ENCODE peak calls at places on chromosomes 12 and 14, in four cellular contexts. R is right lobe of liver, A is AG04450, N is IMR-90. T is an unnamed sample.
A peak's percentile ranks its signal among the peaks of the same experiment; 100 is the strongest.

GRCh38 chr14:64801800-64802199 is 77.9 kb downstream of the SPTB start:
- DNase-seq in R (no peak), N (peak; percentile 17), A (no peak), T (peak; percentile 18)

GRCh38 chr12:93536766-93537515 is 35.5 kb upstream of the SOCS2 start:
- DNase-seq in A (no peak), R (no peak), N (peak; percentile 23), T (no peak)

GRCh38 chr12:4012977-4013968 is 140.1 kb upstream of the PARP11 start:
- DNase-seq in R (no peak), A (no peak), N (no peak), T (no peak)

GRCh38 chr12:34393821-34394150 is 371.5 kb downstream of the ALG10 start:
- DNase-seq in A (no peak), R (no peak), N (no peak), T (no peak)

GRCh38 chr12:43370299-43370698 is 181.7 kb downstream of the ADAMTS20 start:
- DNase-seq in R (no peak), N (peak; percentile 74), A (peak; percentile 18), T (peak; percentile 26)

GRCh38 chr14:68608235-68608962 is 184.5 kb downstream of the ZFP36L1 start:
- DNase-seq in A (no peak), R (peak; percentile 56), N (no peak), T (no peak)

GRCh38 chr12:2877959-2878732 is 1.1 kb downstream of the RHNO1 start:
- DNase-seq in A (no peak), N (peak; percentile 53), R (no peak), T (peak; percentile 63)

GRCh38 chr12:131380220-131380957 is 330.5 kb upstream of the SFSWAP start:
- DNase-seq in R (no peak), A (no peak), N (no peak), T (no peak)

GRCh38 chr14:102907980-102908730 is 14.3 kb upstream of the AMN start:
- DNase-seq in A (no peak), N (no peak), R (no peak), T (no peak)

DNA sequence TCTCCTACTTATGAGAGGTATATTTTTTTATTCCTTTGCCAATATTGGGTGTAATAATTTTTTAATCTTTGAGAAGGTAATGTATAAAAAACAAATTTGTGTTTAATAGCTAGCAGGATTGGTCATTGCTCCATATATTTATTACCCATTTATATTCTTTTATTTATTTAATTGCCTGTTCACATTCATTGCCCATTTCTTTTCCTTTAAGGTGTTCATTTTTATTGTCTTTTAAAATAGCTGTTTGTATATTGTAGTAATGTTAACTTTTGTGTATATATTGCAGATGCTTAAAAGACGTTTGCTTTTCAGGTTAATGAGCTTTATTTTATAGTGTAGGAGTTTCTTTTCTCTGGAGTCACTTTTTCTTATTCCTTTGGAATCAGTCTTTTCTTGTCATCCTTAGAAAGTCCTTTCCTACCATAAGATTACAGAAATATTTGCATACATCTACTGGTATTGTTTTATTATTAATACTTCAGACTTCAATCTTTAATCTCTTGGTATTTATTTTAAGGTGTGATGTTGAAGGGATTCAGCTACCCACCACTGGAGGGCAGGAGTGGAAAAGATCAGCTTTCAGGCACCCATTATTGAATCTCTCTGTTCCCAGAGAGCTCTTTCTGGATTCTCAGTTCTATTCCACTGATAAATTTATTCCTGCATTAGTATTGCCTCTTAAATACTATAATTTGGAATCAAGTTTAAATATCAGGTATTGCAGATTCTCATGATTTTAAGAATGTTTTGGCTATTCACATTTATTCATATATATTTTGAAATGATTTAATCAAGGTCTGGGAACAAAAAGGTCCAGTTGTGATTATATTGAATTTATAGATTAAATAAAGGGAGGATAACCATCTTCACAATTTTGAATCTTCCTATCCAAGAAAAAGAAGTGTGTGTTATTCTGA is 17.3 kb downstream of the PPM1A start:
- DNase-seq in N (no peak), R (no peak), A (no peak), T (no peak)
- TF ChIP-seq CTCF in N (peak; percentile 40), R (peak; percentile 70), A (peak; percentile 36), T (peak; percentile 27)

DNA sequence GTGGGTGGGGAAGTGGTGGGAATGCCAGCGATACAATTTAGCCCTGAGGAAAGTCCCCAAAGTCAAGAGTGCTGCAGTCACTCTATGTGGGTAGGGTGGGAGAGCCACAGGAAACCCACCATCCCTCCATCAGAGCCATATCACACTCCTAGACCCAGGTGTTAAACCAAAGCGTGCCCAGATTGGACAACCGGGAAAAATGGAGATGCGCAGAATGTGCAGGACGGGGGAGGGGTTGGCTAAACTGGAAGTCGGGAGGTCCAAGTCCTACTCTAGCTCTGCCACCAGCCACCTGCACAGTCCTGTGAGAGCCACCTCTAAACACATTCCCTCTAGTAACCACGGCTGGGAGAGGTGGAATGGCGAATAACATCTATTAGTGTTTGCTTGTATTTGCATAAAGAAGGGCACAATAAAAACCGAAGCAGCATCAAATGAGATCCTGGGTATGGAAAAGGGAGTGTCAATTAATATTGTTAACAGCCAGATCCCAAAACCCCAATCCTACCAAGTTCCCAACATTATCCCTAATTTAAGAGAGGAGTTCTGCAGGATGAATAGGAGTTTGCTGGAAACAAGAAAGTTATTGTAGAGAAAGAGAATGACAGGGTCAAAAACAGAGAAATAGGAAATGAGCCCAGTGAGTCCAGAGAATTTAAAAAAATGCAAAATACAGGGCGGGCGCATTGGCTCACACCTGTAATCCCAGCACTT is 13.9 kb upstream of the CD9 start:
- DNase-seq in N (no peak), R (no peak), A (no peak), T (no peak)
- H3K4me3 ChIP-seq in N (no peak overlapping the region), R (no peak overlapping the region), A (no peak overlapping the region), T (no peak overlapping the region)

DNA sequence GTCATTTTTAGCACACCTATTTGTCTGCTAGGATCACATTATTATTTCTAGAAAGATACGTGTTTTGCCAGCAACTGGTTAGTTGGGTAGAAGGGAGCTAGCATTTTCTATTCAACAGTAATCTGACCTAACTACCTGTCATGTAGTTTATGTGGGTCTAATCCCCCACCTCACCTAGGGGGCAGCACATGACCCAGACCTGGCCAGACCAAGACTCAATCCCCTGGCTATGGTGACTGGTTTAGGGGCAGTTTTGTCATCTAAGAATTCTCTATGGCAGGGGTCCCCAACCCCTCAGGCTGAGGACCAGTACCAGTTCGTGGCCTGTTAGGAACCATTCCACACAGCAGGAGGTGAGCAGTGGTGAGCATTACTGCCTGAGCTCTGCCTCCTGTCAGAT is 29.5 kb upstream of the EVL start:
- DNase-seq in R (no peak), A (no peak), N (no peak), T (no peak)
- TF ChIP-seq CTCF in R (no peak), A (no peak), N (no peak), T (no peak)

GRCh38 chr12:116202940-116203339 is 74.6 kb downstream of the MED13L start:
- DNase-seq in N (peak; percentile 30), A (no peak), R (no peak), T (peak; percentile 21)

GRCh38 chr12:116202433-116202832 is 75.1 kb downstream of the MED13L start:
- DNase-seq in N (no peak), R (no peak), A (no peak), T (peak; percentile 37)

GRCh38 chr12:116200812-116201211 is 76.7 kb downstream of the MED13L start:
- DNase-seq in A (no peak), R (no peak), N (peak; percentile 67), T (peak; percentile 42)

GRCh38 chr12:116201359-116201758 is 76.1 kb downstream of the MED13L start:
- DNase-seq in N (no peak), A (no peak), R (no peak), T (no peak)

DNA sequence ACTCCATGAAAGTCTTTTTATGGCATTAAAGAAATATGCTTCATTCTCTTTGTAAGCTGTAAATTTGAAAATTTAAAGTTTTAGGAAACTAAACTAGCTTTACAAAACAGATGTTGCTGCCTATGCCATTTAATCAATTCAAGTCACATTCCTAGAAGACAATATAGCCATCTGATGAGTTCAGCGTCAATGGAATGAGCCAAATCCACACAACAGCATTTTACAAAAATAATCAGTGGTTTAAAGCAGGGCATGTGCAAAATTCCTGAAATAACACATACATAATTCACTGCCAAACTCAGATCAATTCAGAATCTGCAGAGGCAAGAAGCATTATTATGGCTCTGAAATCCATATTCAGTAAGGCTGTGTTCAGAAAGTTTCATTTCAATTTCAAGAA is 75.6 kb downstream of the MED13L start:
- DNase-seq in A (no peak), R (no peak), N (peak; percentile 53), T (peak; percentile 46)
- H3K4me3 ChIP-seq in A (no peak overlapping the region), R (no peak overlapping the region), N (no peak overlapping the region), T (no peak overlapping the region)

T was measured in fibroblast of the aortic adventitia.